ENCODE peak calls at places on chromosomes 4 and X, in seven cellular contexts. One of them, this sample, is unnamed.

GRCh38 chrX:9117851-9118250 is 83.9 kb upstream of the FAM9B start:
- DNase-seq in heart right ventricle: no peak
- DNase-seq in adrenal gland: no peak
- DNase-seq in colonic mucosa: no peak
- DNase-seq in T-helper 9 cell: no peak
- DNase-seq in hippocampal formation: no peak
- DNase-seq in uterus: no peak
- DNase-seq in this sample: no peak

GRCh38 chr4:54958236-54958635 is 167.2 kb downstream of the KDR start:
- DNase-seq in colonic mucosa: no peak
- DNase-seq in uterus: no peak
- DNase-seq in heart right ventricle: no peak
- DNase-seq in T-helper 9 cell: no peak
- DNase-seq in hippocampal formation: no peak
- DNase-seq in adrenal gland: no peak
- DNase-seq in this sample: no peak

GRCh38 chr4:176319237-176319703 is 496 bp upstream of the SPCS3 start:
- DNase-seq in heart right ventricle: no peak
- DNase-seq in T-helper 9 cell: no peak
- DNase-seq in colonic mucosa: no peak
- DNase-seq in uterus: no peak
- DNase-seq in adrenal gland: no peak
- DNase-seq in hippocampal formation: no peak
- DNase-seq in this sample: no peak

GRCh38 chr4:112517067-112517588 is 1.1 kb upstream of the NEUROG2 start:
- DNase-seq in adrenal gland: no peak
- DNase-seq in colonic mucosa: no peak
- DNase-seq in hippocampal formation: no peak
- DNase-seq in heart right ventricle: no peak
- DNase-seq in uterus: no peak
- DNase-seq in T-helper 9 cell: no peak
- DNase-seq in this sample: no peak

GRCh38 chr4:25813705-25814104 is 49.1 kb downstream of the SEL1L3 start:
- DNase-seq in T-helper 9 cell: no peak
- DNase-seq in heart right ventricle: no peak
- DNase-seq in colonic mucosa: no peak
- DNase-seq in uterus: no peak
- DNase-seq in hippocampal formation: peak
- DNase-seq in adrenal gland: peak
- DNase-seq in this sample: no peak

GRCh38 chrX:118062048-118062789 is 54.4 kb downstream of the KLHL13 start:
- DNase-seq in adrenal gland: no peak
- DNase-seq in hippocampal formation: no peak
- DNase-seq in colonic mucosa: no peak
- DNase-seq in heart right ventricle: no peak
- DNase-seq in uterus: no peak
- DNase-seq in T-helper 9 cell: no peak
- DNase-seq in this sample: no peak

GRCh38 chr4:85747871-85748491 is 273.0 kb downstream of the ARHGAP24 start:
- DNase-seq in heart right ventricle: no peak
- DNase-seq in colonic mucosa: peak
- DNase-seq in hippocampal formation: peak
- DNase-seq in uterus: peak
- DNase-seq in adrenal gland: peak
- DNase-seq in T-helper 9 cell: no peak
- DNase-seq in this sample: no peak

GRCh38 chr4:183797041-183797444 is 108.1 kb upstream of the STOX2 start:
- DNase-seq in uterus: no peak
- DNase-seq in colonic mucosa: peak
- DNase-seq in T-helper 9 cell: no peak
- DNase-seq in heart right ventricle: peak
- DNase-seq in hippocampal formation: no peak
- DNase-seq in adrenal gland: no peak
- DNase-seq in this sample: no peak

GRCh38 chr4:158202475-158202874 is 7.8 kb upstream of the TMEM144 start:
- DNase-seq in colonic mucosa: no peak
- DNase-seq in uterus: no peak
- DNase-seq in adrenal gland: no peak
- DNase-seq in hippocampal formation: no peak
- DNase-seq in T-helper 9 cell: no peak
- DNase-seq in heart right ventricle: no peak
- DNase-seq in this sample: no peak

GRCh38 chr4:94871644-94872305 is 114.0 kb downstream of the BMPR1B start:
- DNase-seq in adrenal gland: no peak
- DNase-seq in heart right ventricle: no peak
- DNase-seq in uterus: no peak
- DNase-seq in colonic mucosa: no peak
- DNase-seq in hippocampal formation: no peak
- DNase-seq in T-helper 9 cell: no peak
- DNase-seq in this sample: no peak

GRCh38 chr4:36815536-36815935 is 429.0 kb upstream of the NWD2 start:
- DNase-seq in adrenal gland: no peak
- DNase-seq in heart right ventricle: no peak
- DNase-seq in colonic mucosa: no peak
- DNase-seq in uterus: no peak
- DNase-seq in T-helper 9 cell: no peak
- DNase-seq in hippocampal formation: no peak
- DNase-seq in this sample: no peak

GRCh38 chr4:36461344-36461743 is 179.9 kb downstream of the DTHD1 start:
- DNase-seq in uterus: no peak
- DNase-seq in colonic mucosa: no peak
- DNase-seq in hippocampal formation: no peak
- DNase-seq in T-helper 9 cell: no peak
- DNase-seq in adrenal gland: no peak
- DNase-seq in heart right ventricle: no peak
- DNase-seq in this sample: no peak